ENCODE peak calls at places on chromosomes 4 and X, in four cellular contexts. T is ovary, C is stomach, H is HCT116. O is an unnamed sample.

GRCh38 chr4:173420324-173420752 is 21.4 kb upstream of the SCRG1 start:
- DNase-seq in T (no peak), C (no peak), H (peak; percentile 12), O (no peak)

GRCh38 chrX:41526925-41527324 is 79.8 kb downstream of the NYX start:
- DNase-seq in T (no peak), C (no peak), H (no peak), O (no peak)

GRCh38 chr4:57110635-57111546 is 706 bp upstream of the IGFBP7 start:
- DNase-seq in T (peak; percentile 60), C (peak; percentile 30), H (no peak), O (peak; percentile 53)

GRCh38 chr4:187149229-187149628 is 425.6 kb upstream of the FAT1 start:
- DNase-seq in T (no peak), C (no peak), H (no peak), O (no peak)

GRCh38 chrX:45011131-45011530 is 138.1 kb downstream of the KDM6A start:
- DNase-seq in T (no peak), C (no peak), H (no peak), O (no peak)

GRCh38 chr4:187042251-187042650 is 318.6 kb upstream of the FAT1 start:
- DNase-seq in T (no peak), C (no peak), H (no peak), O (no peak)

GRCh38 chr4:29309050-29309449 is 1411.1 kb upstream of the PCDH7 start:
- DNase-seq in T (no peak), C (no peak), H (no peak), O (no peak)

GRCh38 chrX:130714665-130715064 is 188.3 kb downstream of the ENOX2 start:
- DNase-seq in T (no peak), C (no peak), H (no peak), O (no peak)

GRCh38 chr4:121252224-121252806 is 88.2 kb upstream of the TNIP3 start:
- DNase-seq in T (peak; percentile 58), C (peak; percentile 68), H (peak; percentile 48), O (peak; percentile 88)

GRCh38 chr4:130335417-130336194 is 1239.7 kb downstream of the C4orf33 start:
- DNase-seq in T (no peak), C (no peak), H (no peak), O (no peak)

GRCh38 chrX:124332481-124333424 is at the start of gene TEX13D:
- DNase-seq in T (no peak), C (no peak), H (no peak), O (no peak)

GRCh38 chr4:95537181-95537580 is 11.6 kb downstream of the UNC5C start:
- DNase-seq in T (no peak), C (no peak), H (no peak), O (no peak)

GRCh38 chrX:134971926-134972325 is 18.9 kb upstream of the SMIM10 start:
- DNase-seq in T (no peak), C (no peak), H (no peak), O (no peak)

GRCh38 chr4:101345271-101345595 is 2.1 kb downstream of the PPP3CA start:
- DNase-seq in T (no peak), C (no peak), H (no peak), O (no peak)

GRCh38 chrX:106249706-106250379 is 81.7 kb downstream of the PWWP3B start:
- DNase-seq in T (peak; percentile 50), C (no peak), H (no peak), O (no peak)

GRCh38 chrX:29431895-29432294 is 783.5 kb upstream of the MAGEB2 start:
- DNase-seq in T (no peak), C (no peak), H (no peak), O (no peak)

GRCh38 chr4:187070158-187070557 is 346.5 kb upstream of the FAT1 start:
- DNase-seq in T (no peak), C (no peak), H (no peak), O (no peak)

GRCh38 chr4:108270466-108271450 is 102.0 kb upstream of the LEF1 start:
- DNase-seq in T (no peak), C (no peak), H (no peak), O (no peak)

GRCh38 chrX:11893933-11894710 is 136.1 kb downstream of the MSL3 start:
- DNase-seq in T (no peak), C (no peak), H (no peak), O (no peak)

GRCh38 chr4:69858683-69859082 is 1.3 kb downstream of the SULT1E1 start:
- DNase-seq in T (no peak), C (no peak), H (no peak), O (no peak)

GRCh38 chr4:38902695-38903094 is 35.1 kb downstream of the FAM114A1 start:
- DNase-seq in T (no peak), C (no peak), H (no peak), O (no peak)

GRCh38 chrX:17692709-17693346 is 44.5 kb upstream of the SCML1 start:
- DNase-seq in T (no peak), C (no peak), H (no peak), O (no peak)

GRCh38 chrX:48996969-48997368 is 5.1 kb downstream of the GRIPAP1 start:
- DNase-seq in T (no peak), C (no peak), H (no peak), O (no peak)

GRCh38 chr4:30821891-30822612 is 101.9 kb downstream of the PCDH7 start:
- DNase-seq in T (no peak), C (no peak), H (peak; percentile 94), O (no peak)

GRCh38 chr4:102623622-102624021 is 122.5 kb downstream of the NFKB1 start:
- DNase-seq in T (no peak), C (no peak), H (peak; percentile 28), O (no peak)

GRCh38 chr4:48836658-48837057 is 5.8 kb downstream of the OCIAD1 start:
- DNase-seq in T (no peak), C (no peak), H (no peak), O (no peak)

GRCh38 chrX:19174401-19175025 is 52.2 kb upstream of the ADGRG2 start:
- DNase-seq in T (no peak), C (no peak), H (no peak), O (no peak)

GRCh38 chrX:3443186-3443585 is 96.7 kb upstream of the MXRA5 start:
- DNase-seq in T (no peak), C (no peak), H (no peak), O (no peak)

GRCh38 chr4:110751991-110752390 is 129.1 kb upstream of the PITX2 start:
- DNase-seq in T (no peak), C (no peak), H (no peak), O (no peak)

GRCh38 chrX:110803506-110803905 is 7.9 kb upstream of the CHRDL1 start:
- DNase-seq in T (no peak), C (no peak), H (no peak), O (no peak)

GRCh38 chr4:122533841-122534240 is 77.3 kb upstream of the IL2 start:
- DNase-seq in T (no peak), C (no peak), H (no peak), O (no peak)

GRCh38 chr4:77960367-77960766 is 96.8 kb upstream of the FRAS1 start:
- DNase-seq in T (no peak), C (no peak), H (no peak), O (no peak)

GRCh38 chr4:72109364-72109763 is 77.6 kb downstream of the NPFFR2 start:
- DNase-seq in T (no peak), C (no peak), H (no peak), O (no peak)

GRCh38 chr4:150323551-150324325 is 245.5 kb downstream of the DCLK2 start:
- DNase-seq in T (no peak), C (no peak), H (no peak), O (no peak)

GRCh38 chrX:270848-271367 is 10.3 kb upstream of the PLCXD1 start:
- DNase-seq in T (peak; percentile 12), C (peak; percentile 21), H (no peak), O (no peak)

GRCh38 chr4:27084685-27085356 is 224.2 kb downstream of the STIM2 start:
- DNase-seq in T (peak; percentile 19), C (peak; percentile 53), H (no peak), O (peak; percentile 18)

GRCh38 chr4:38905657-38906398 is 38.2 kb downstream of the FAM114A1 start:
- DNase-seq in T (peak; percentile 43), C (no peak), H (no peak), O (no peak)

GRCh38 chr4:176841730-176842129 is 49.0 kb upstream of the VEGFC start:
- DNase-seq in T (no peak), C (no peak), H (no peak), O (no peak)

GRCh38 chr4:2080429-2081300 is 21.5 kb downstream of the NAT8L start:
- DNase-seq in T (peak; percentile 11), C (no peak), H (no peak), O (peak; percentile 39)

GRCh38 chrX:64975491-64975890 is 759 bp downstream of the ZC4H2 start:
- DNase-seq in T (peak; percentile 19), C (peak; percentile 28), H (no peak), O (peak; percentile 55)

GRCh38 chr4:55356991-55357461 is 11.0 kb downstream of the SRD5A3 start:
- DNase-seq in T (no peak), C (no peak), H (no peak), O (no peak)
- H3K4me3 ChIP-seq in T (no peak overlapping the region), C (no peak overlapping the region), H (no peak overlapping the region), O (no peak overlapping the region)

GRCh38 chrX:139932077-139932900 is 564 bp downstream of the ATP11C start:
- DNase-seq in T (peak; percentile 60), C (peak; percentile 43), H (no peak), O (peak; percentile 72)
- TF ChIP-seq POLR2A in T (peak; percentile 26), C (no peak), H (peak; percentile 1), O (no peak)

DNA sequence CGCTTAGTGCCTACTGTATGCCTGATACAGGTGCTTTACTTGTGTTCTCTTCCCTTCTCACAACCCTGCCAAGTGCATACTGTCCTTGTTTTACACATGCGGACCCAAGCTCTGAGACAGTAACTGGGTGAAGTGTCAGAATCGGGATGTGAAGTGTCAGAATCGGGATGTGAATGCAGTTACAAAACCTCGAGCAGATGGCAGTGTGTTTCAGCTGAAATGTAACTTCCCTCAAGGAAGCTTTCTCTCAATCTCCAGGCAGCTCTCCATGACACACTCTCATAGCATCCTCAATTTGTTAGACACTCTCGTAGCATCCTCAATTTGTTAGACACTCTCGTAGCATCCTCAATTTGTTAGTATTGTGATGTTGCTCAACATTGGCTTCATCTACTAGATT is 1.0 kb upstream of the HPSE start:
- DNase-seq in T (peak; percentile 30), C (no peak), H (no peak), O (no peak)
- H3K4me3 ChIP-seq in T (no peak overlapping the region), C (no peak overlapping the region), H (no peak overlapping the region), O (no peak overlapping the region)

GRCh38 chrX:1389181-1389992 is 2.5 kb downstream of the SLC25A6 start:
- DNase-seq in T (peak; percentile 21), C (peak; percentile 24), H (no peak), O (peak; percentile 46)
- TF ChIP-seq POLR2A in T (no peak), C (no peak), H (no peak), O (no peak)

DNA sequence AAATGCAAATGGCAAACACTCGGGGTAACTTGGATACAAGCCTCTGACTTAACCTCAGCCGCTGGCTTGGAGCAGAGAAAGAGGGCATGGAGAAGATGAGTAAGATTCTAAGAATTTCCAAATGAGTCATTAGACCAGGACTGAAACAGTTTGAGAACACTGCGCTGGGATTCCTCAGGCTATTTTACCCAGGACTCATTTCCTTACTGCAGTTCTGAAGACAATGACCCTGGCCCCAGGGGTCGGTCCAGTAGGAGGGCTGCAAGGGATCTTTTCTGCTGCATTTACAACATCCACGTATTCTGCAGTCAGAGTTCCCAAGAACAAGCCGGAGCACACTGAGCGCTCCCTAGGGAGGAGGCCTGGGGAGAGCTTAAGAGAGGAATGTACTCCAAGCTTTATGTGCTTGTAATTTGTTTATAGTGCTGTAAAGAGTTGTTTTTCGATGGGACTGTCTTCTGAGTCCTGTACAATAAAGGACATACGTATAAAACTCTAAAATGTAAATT is 27.3 kb upstream of the SORBS2 start:
- DNase-seq in T (peak; percentile 44), C (no peak), H (peak; percentile 54), O (no peak)
- H3K4me3 ChIP-seq in T (no peak overlapping the region), C (no peak overlapping the region), H (no peak overlapping the region), O (no peak overlapping the region)